ENCODE peak calls at places on chromosomes 6 and 20, in nine cellular contexts. S, M, V, P, Y, F, A, Q and Z are unnamed samples.

GRCh38 chr6:125804264-125804663 is 13.5 kb downstream of the NCOA7 start:
- DNase-seq in P (no peak), S (no peak), Y (no peak), F (no peak), Q (no peak), M (no peak), V (no peak), A (no peak), Z (no peak)

GRCh38 chr6:143594647-143595046 is 83.1 kb upstream of the PHACTR2 start:
- DNase-seq in Y (no peak), Q (no peak), S (peak; percentile 19), F (no peak), P (no peak), V (peak; percentile 72), A (no peak), M (no peak), Z (no peak)

GRCh38 chr6:147869223-147869600 is 360.7 kb downstream of the SAMD5 start:
- DNase-seq in P (no peak), F (no peak), Q (no peak), M (no peak), Y (no peak), V (no peak), A (no peak), S (no peak), Z (no peak)

GRCh38 chr6:114081730-114082129 is 110.8 kb upstream of the HDAC2 start:
- DNase-seq in M (no peak), A (no peak), P (no peak), F (no peak), Q (no peak), S (no peak), V (no peak), Y (no peak), Z (no peak)

GRCh38 chr6:43175676-43176422 is 4.8 kb downstream of the SRF start:
- DNase-seq in V (no peak), P (no peak), S (no peak), M (no peak), Y (no peak), Q (no peak), F (no peak), A (no peak), Z (no peak)

GRCh38 chr6:154404791-154405400 is 48.3 kb upstream of the IPCEF1 start:
- DNase-seq in P (peak; percentile 65), M (no peak), A (no peak), V (peak; percentile 76), F (no peak), S (no peak), Y (no peak), Q (no peak), Z (peak; percentile 41)

GRCh38 chr6:161446934-161447333 is 173.1 kb upstream of the AGPAT4 start:
- DNase-seq in M (no peak), F (peak; percentile 67), V (no peak), S (no peak), Y (no peak), A (no peak), P (no peak), Q (no peak), Z (no peak)

GRCh38 chr6:53104916-53105315 is 39.7 kb downstream of the FBXO9 start:
- DNase-seq in Y (no peak), M (no peak), F (no peak), Q (no peak), A (no peak), V (no peak), P (no peak), S (no peak), Z (no peak)

GRCh38 chr6:166523782-166524569 is 62.5 kb downstream of the RAMACL start:
- DNase-seq in S (no peak), M (no peak), P (no peak), Y (no peak), V (no peak), Q (no peak), F (no peak), A (no peak), Z (no peak)

GRCh38 chr6:149170564-149171452 is 146.7 kb upstream of the TAB2 start:
- DNase-seq in S (peak; percentile 33), V (no peak), Y (no peak), Q (no peak), P (no peak), F (no peak), A (no peak), M (no peak), Z (no peak)

GRCh38 chr6:45956176-45956575 is 59.5 kb downstream of the CLIC5 start:
- DNase-seq in Y (no peak), V (no peak), Q (no peak), A (no peak), S (no peak), P (no peak), F (no peak), M (no peak), Z (no peak)

GRCh38 chr20:330233-331149 is 5.1 kb downstream of the SOX12 start:
- DNase-seq in S (peak; percentile 83), A (peak; percentile 83), F (peak; percentile 87), Q (no peak), V (peak; percentile 59), P (peak; percentile 85), Y (peak; percentile 65), M (peak; percentile 71), Z (peak; percentile 56)

GRCh38 chr6:1296542-1296941 is 15.4 kb upstream of the FOXQ1 start:
- DNase-seq in V (peak; percentile 23), Q (no peak), P (peak; percentile 61), A (peak; percentile 67), Y (no peak), F (no peak), S (no peak), M (no peak), Z (no peak)

GRCh38 chr6:50840112-50840813 is 21.6 kb downstream of the TFAP2B start:
- DNase-seq in S (no peak), P (no peak), F (no peak), Q (no peak), Y (no peak), V (no peak), A (no peak), M (no peak), Z (no peak)

DNA sequence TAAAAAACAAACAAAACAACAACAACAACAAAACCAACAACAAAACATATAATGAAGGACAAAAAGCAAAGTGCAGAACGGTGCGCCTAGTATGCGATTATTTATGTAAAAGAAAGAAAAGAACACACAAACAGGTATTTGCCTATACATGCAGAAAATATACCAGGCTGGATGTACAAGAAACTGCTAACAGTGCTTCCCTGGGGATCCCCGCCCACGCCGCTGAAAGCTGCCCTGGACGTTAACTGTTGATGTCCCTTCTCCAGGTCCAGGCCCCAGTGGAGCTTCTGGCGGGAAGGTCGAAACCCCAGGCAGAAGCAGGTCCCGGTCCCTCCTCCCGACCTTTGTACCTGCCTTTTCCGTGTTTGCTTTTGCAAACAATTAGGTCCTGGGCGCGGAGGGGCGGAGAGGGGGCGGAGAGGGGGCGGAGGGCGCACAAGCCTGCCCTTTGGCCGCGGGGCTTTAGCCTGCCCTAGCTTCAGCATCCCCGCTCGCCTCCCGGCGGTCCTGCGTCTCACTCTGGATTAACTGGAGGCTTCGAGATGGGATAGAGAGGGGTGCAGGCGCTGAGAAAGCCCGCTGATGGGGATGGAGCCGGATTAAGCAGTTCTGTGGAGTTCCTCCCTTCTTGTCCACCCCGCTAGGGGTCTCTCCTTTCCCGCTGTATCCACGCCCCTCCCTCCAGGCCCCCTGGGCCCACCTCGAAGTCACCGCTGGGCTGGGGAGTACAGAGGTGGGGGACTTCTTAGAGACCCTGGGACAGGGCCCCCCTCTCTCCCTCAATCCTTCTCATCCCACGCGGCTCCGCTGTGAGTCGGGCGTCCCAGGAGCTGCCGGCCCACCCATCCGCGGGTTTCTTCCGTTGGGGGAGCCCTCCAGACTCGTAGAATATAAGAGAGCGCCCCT is 8.2 kb upstream of the AHCY start:
- DNase-seq in Q (no peak), M (peak; percentile 100), V (no peak), F (peak; percentile 83), Y (no peak), P (peak; percentile 58), A (no peak), S (peak; percentile 86), Z (peak; percentile 46)
- H3K4me3 ChIP-seq in Q (no peak overlapping the region), M (peak overlapping the region; percentile 54), V (no peak overlapping the region), F (peak overlapping the region; percentile 49), Y (no peak overlapping the region), P (peak overlapping the region; percentile 56), A (peak overlapping the region; percentile 56), S (peak overlapping the region; percentile 25), Z (no peak overlapping the region)

DNA sequence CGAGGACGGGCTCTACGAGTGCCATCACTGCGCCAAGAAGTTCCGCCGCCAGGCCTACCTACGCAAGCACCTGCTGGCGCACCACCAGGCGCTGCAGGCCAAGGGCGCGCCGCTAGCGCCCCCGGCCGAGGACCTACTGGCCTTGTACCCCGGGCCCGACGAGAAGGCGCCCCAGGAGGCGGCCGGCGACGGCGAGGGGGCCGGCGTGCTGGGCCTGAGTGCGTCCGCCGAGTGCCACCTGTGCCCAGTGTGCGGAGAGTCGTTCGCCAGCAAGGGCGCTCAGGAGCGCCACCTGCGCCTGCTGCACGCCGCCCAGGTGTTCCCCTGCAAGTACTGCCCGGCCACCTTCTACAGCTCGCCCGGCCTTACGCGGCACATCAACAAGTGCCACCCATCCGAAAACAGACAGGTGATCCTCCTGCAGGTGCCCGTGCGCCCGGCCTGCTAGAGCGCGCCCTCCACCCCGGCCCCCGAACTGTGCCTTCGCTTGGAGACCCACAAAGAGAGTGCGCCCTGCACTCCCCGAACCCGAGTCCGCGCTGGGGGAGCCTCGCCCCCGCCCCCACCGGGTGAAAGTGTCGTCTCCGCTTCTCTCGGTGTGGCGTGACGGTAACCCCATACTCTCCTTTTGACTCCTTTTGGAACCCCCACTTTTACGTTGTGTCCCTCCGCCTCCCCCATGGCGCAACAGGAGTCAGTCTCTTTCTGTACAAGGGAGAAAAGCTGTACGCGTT is 1.6 kb downstream of the INSM1 start:
- DNase-seq in V (no peak), F (peak; percentile 65), A (peak; percentile 33), M (no peak), Y (no peak), Q (no peak), P (no peak), S (peak; percentile 17), Z (no peak)
- TF ChIP-seq EZH2 in V (peak; percentile 61), F (peak; percentile 99), A (peak; percentile 72), M (peak; percentile 87), Y (peak; percentile 75), Q (no peak), P (no peak), S (peak; percentile 72), Z (no peak)

GRCh38 chr20:54207053-54207742 is 689 bp upstream of the PFDN4 start:
- DNase-seq in V (no peak), M (no peak), P (no peak), Q (no peak), Y (no peak), F (no peak), S (no peak), A (no peak), Z (no peak)
- H3K4me3 ChIP-seq in V (no peak overlapping the region), M (peak overlapping the region; percentile 82), P (peak overlapping the region; percentile 88), Q (peak overlapping the region; percentile 90), Y (no peak overlapping the region), F (peak overlapping the region; percentile 99), S (no peak overlapping the region), A (peak overlapping the region; percentile 79), Z (peak overlapping the region; percentile 73)

DNA sequence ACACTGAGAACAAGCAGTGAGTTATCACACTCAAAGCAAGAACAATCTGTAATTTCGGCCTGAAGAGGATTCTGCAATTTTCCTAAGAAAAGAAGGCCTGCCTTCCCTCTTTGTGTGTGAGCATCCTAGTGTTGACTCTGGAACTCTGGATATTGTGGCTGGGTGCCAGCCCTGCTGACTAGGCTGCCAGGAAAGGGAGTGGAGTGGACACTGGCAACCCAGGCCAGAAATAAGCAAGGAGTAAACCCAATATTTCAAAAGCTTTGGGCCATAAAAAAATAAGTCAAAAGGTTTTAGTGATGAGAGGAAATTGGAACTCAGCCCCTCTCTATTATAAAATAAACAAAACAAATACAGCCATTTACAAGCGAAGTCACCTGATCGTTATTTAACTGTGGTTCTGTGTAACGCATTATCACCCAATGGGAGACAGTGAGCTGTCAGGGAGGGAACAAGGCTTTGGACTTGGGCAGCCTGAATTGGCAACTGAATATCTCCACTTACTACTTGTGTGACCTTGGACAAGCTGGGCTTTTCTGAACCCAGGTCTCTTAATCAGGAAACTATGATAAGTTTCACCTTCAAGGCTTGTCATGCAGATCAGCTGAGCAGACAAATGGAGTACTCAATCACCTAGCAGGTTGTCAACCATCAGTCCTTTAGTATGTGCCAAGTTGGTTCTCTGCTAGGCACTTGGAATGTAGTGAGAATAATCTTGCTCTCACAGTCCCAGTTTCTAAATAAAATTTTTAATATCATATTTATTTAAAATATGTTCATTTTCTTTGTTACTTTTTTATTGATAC is 196.2 kb downstream of the PAX1 start:
- DNase-seq in P (peak; percentile 7), Q (no peak), S (peak; percentile 10), Y (no peak), F (no peak), V (no peak), A (peak; percentile 7), M (no peak), Z (no peak)
- TF ChIP-seq EZH2 in P (no peak), Q (no peak), S (no peak), Y (no peak), F (no peak), V (no peak), A (no peak), M (no peak), Z (no peak)